ENCODE peak calls at places on chromosomes 1 and 21, in ten cellular contexts. E, V, I, Z, T, C, S, L, M and G are unnamed samples.

GRCh38 chr1:6378096-6378746 is 15.3 kb downstream of the ACOT7 start:
- DNase-seq in E (no peak), V (no peak), I (no peak), Z (no peak), T (no peak), C (no peak), S (no peak), L (no peak), M (no peak), G (no peak)

GRCh38 chr1:236240690-236241089 is 41.1 kb downstream of the ERO1B start:
- DNase-seq in E (no peak), V (no peak), I (no peak), Z (no peak), T (no peak), C (no peak), S (no peak), L (no peak), M (no peak), G (no peak)

GRCh38 chr1:99682291-99682751 is 36.4 kb downstream of the PALMD start:
- DNase-seq in E (peak), V (no peak), I (no peak), Z (peak), T (no peak), C (no peak), S (no peak), L (no peak), M (no peak), G (no peak)

GRCh38 chr1:93042134-93042821 is 36.8 kb upstream of the MTF2 start:
- DNase-seq in E (no peak), V (peak), I (no peak), Z (no peak), T (no peak), C (no peak), S (peak), L (no peak), M (no peak), G (no peak)

GRCh38 chr1:218717611-218718010 is 372.5 kb downstream of the TGFB2 start:
- DNase-seq in E (peak), V (no peak), I (no peak), Z (peak), T (no peak), C (no peak), S (no peak), L (no peak), M (no peak), G (no peak)

GRCh38 chr1:24003331-24003972 is 23.3 kb upstream of the SRSF10 start:
- DNase-seq in E (peak), V (no peak), I (no peak), Z (peak), T (peak), C (no peak), S (no peak), L (no peak), M (no peak), G (no peak)

GRCh38 chr1:185672719-185673360 is 61.4 kb upstream of the HMCN1 start:
- DNase-seq in E (no peak), V (no peak), I (no peak), Z (no peak), T (no peak), C (no peak), S (no peak), L (no peak), M (no peak), G (no peak)

GRCh38 chr1:63691672-63692425 is 82.0 kb upstream of the ROR1 start:
- DNase-seq in E (peak), V (peak), I (no peak), Z (peak), T (peak), C (no peak), S (peak), L (no peak), M (peak), G (peak)

GRCh38 chr1:71834570-71835441 is 447.5 kb downstream of the NEGR1 start:
- DNase-seq in E (no peak), V (no peak), I (no peak), Z (peak), T (no peak), C (no peak), S (no peak), L (no peak), M (peak), G (no peak)

GRCh38 chr1:24505816-24506215 is 3.2 kb downstream of the RCAN3 start:
- DNase-seq in E (no peak), V (no peak), I (no peak), Z (no peak), T (no peak), C (peak), S (no peak), L (no peak), M (no peak), G (no peak)

GRCh38 chr21:35873441-35873840 is 186.9 kb downstream of the SETD4 start:
- DNase-seq in E (no peak), V (no peak), I (no peak), Z (no peak), T (no peak), C (no peak), S (no peak), L (no peak), M (no peak), G (no peak)

GRCh38 chr1:20964540-20965484 is 177.7 kb upstream of the HP1BP3 start:
- DNase-seq in E (no peak), V (no peak), I (no peak), Z (no peak), T (peak), C (no peak), S (peak), L (no peak), M (no peak), G (no peak)

GRCh38 chr1:218661411-218661810 is 316.3 kb downstream of the TGFB2 start:
- DNase-seq in E (no peak), V (no peak), I (no peak), Z (no peak), T (no peak), C (no peak), S (no peak), L (no peak), M (no peak), G (no peak)

GRCh38 chr1:16724718-16725438 is 15.4 kb upstream of the RNU1-4 start:
- DNase-seq in E (no peak), V (no peak), I (peak), Z (no peak), T (peak), C (no peak), S (no peak), L (peak), M (peak), G (no peak)

GRCh38 chr1:115068780-115069179 is 20.5 kb downstream of the TSPAN2 start:
- DNase-seq in E (no peak), V (no peak), I (no peak), Z (no peak), T (no peak), C (no peak), S (no peak), L (no peak), M (no peak), G (no peak)

GRCh38 chr1:113872219-113872934 is 865 bp upstream of the PTPN22 start:
- DNase-seq in E (no peak), V (peak), I (no peak), Z (no peak), T (no peak), C (no peak), S (peak), L (no peak), M (no peak), G (no peak)

GRCh38 chr1:212878418-212878817 is 20.3 kb downstream of the FLVCR1 start:
- DNase-seq in E (no peak), V (no peak), I (no peak), Z (no peak), T (no peak), C (no peak), S (no peak), L (no peak), M (no peak), G (no peak)

GRCh38 chr1:156845055-156845952 is 13.6 kb downstream of the INSRR start:
- DNase-seq in E (no peak), V (peak), I (peak), Z (no peak), T (no peak), C (peak), S (no peak), L (no peak), M (no peak), G (no peak)

GRCh38 chr21:39085843-39086415 is 97.3 kb downstream of the PSMG1 start:
- DNase-seq in E (no peak), V (no peak), I (no peak), Z (no peak), T (no peak), C (no peak), S (no peak), L (no peak), M (no peak), G (no peak)

GRCh38 chr1:86419277-86419903 is 4.6 kb upstream of the CLCA2 start:
- DNase-seq in E (peak), V (peak), I (no peak), Z (no peak), T (peak), C (peak), S (peak), L (no peak), M (no peak), G (no peak)

GRCh38 chr1:155037043-155037442 is 3.4 kb downstream of the DCST1 start:
- DNase-seq in E (no peak), V (no peak), I (no peak), Z (no peak), T (no peak), C (no peak), S (no peak), L (no peak), M (no peak), G (no peak)

GRCh38 chr1:31691951-31692350 is 11.9 kb downstream of the COL16A1 start:
- DNase-seq in E (no peak), V (no peak), I (no peak), Z (no peak), T (no peak), C (no peak), S (no peak), L (no peak), M (no peak), G (no peak)

GRCh38 chr1:192104135-192104534 is 54.1 kb upstream of the RGS18 start:
- DNase-seq in E (no peak), V (no peak), I (no peak), Z (no peak), T (no peak), C (no peak), S (no peak), L (no peak), M (no peak), G (no peak)

GRCh38 chr1:24639094-24639493 is 4.0 kb upstream of the SRRM1 start:
- DNase-seq in E (no peak), V (no peak), I (no peak), Z (no peak), T (no peak), C (no peak), S (no peak), L (no peak), M (no peak), G (no peak)

GRCh38 chr1:211017066-211017691 is 116.8 kb downstream of the KCNH1 start:
- DNase-seq in E (peak), V (no peak), I (no peak), Z (peak), T (no peak), C (no peak), S (no peak), L (no peak), M (no peak), G (no peak)

GRCh38 chr1:17122449-17123194 is 3.4 kb upstream of the PADI2 start:
- DNase-seq in E (peak), V (no peak), I (peak), Z (peak), T (no peak), C (no peak), S (no peak), L (no peak), M (no peak), G (no peak)

GRCh38 chr1:82451191-82451590 is 650.5 kb downstream of the ADGRL2 start:
- DNase-seq in E (no peak), V (no peak), I (no peak), Z (no peak), T (no peak), C (no peak), S (no peak), L (no peak), M (no peak), G (no peak)

GRCh38 chr1:1842360-1843146 is 48.3 kb downstream of the GNB1 start:
- DNase-seq in E (no peak), V (no peak), I (no peak), Z (no peak), T (no peak), C (no peak), S (peak), L (peak), M (no peak), G (no peak)

GRCh38 chr1:220991506-220991905 is 112.3 kb downstream of the HLX start:
- DNase-seq in E (no peak), V (no peak), I (no peak), Z (no peak), T (no peak), C (no peak), S (no peak), L (no peak), M (no peak), G (no peak)

GRCh38 chr1:15290382-15290781 is 43.4 kb downstream of the FHAD1 start:
- DNase-seq in E (peak), V (no peak), I (no peak), Z (peak), T (no peak), C (no peak), S (no peak), L (no peak), M (no peak), G (no peak)

GRCh38 chr1:108712605-108713150 is at the start of gene FNDC7:
- DNase-seq in E (peak), V (no peak), I (no peak), Z (peak), T (no peak), C (no peak), S (no peak), L (no peak), M (no peak), G (no peak)

DNA sequence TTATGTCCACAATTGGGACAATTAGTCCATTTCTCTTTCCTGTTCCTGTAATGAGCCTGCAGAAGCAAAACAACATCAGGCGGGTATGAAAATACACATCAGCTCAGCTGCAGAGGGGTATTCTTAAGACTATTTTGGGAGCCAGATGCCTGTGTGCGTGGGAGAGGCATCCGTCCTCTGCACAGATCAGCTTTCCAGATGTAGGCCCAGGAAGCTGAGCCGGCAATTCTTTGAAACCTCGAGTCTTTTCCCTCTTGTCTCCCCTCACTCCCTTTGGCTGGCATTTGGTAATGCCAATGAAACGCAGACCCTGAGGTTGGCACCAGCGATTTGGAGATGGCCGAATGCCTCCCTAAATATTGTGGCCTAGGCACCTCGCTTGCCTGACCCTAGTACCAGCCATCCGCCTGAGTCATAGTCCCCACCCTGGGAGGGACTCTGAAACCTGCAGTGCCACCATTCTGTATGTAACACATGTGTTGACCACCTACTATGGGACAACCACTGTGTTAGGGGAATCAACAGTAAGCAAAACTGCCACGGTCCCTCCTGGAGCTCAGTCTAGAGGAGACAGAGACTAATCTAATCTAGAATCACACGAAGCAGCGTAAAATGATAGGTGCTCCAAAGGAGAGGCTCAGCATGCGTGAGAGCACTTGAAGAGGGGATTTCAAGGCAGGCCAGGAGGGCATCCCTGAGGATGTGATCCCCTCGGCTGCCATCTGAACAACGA is 603.0 kb downstream of the MATN1 start:
- DNase-seq in E (no peak), V (no peak), I (no peak), Z (no peak), T (no peak), C (no peak), S (no peak), L (no peak), M (no peak), G (no peak)
- H3K27ac ChIP-seq in E (no peak), V (no peak), I (no peak), Z (no peak), T (no peak), C (no peak), S (no peak), L (no peak), M (no peak), G (no peak)

DNA sequence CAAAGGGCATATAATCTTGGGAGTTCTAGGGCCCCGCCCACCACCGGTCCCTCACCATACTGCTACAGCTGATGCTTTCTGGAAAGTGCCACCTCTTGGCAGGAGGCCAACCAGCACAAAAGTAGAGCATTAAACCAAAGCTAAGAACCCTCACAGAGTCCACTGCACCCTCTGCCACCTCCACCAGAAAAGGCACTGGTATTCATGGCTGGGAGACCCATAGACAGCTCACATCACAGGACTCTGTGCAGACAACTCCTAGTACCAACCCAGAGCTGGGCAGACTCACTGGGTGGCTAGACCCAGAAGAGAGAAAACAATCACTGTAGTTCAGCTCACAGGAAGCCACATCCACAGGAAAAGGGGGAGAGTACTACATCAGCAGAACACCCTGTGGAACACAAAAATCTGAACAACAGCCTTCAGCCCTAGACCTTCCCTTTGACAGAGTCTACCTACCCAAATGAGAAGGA is 10.8 kb downstream of the THEM4 start:
- DNase-seq in E (no peak), V (peak), I (no peak), Z (no peak), T (no peak), C (peak), S (no peak), L (no peak), M (no peak), G (no peak)
- H3K27ac ChIP-seq in E (no peak), V (no peak), I (no peak), Z (no peak), T (no peak), C (peak), S (no peak), L (no peak), M (no peak), G (no peak)

DNA sequence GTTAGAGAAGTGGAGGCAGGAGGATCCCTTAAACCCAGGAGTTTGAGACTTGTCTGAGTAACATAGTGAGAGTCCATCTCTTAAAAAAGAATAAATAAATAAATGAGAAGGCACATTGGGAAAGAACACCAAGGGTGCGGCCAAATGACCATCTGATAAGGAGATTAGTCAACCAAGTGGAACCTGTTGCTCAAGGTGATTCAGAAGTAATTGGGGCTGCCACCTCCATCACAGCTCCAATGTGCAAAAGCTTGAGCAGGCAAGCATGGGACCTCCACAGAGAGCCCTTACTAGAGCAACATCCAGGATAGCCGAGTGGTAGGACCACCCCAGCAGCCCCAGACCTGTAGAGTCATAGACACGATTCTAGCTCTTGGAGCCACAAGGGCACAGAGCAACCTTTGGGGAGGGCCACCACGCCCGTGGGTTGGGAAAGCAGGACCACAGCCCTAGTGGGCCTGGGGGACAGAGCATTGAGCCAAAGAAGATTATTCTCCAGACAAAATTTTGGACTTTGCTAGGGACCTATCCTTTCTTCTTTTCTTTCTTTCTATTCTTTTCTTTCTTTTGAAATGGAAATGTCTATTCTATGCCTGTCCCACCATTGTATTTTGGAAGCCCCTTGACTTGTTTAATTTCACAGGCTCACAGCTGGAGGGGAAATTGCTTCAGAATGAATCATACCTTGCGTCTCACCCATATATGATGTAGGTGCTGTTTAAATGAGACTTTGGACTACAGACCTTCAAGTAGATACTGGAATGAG is 40.9 kb downstream of the KCNK1 start:
- DNase-seq in E (peak), V (no peak), I (no peak), Z (no peak), T (peak), C (no peak), S (no peak), L (no peak), M (no peak), G (no peak)
- H3K27ac ChIP-seq in E (no peak), V (no peak), I (no peak), Z (no peak), T (peak), C (no peak), S (no peak), L (no peak), M (no peak), G (peak)

GRCh38 chr1:207493212-207493611 is 2.7 kb upstream of the CR1 start:
- DNase-seq in E (no peak), V (no peak), I (no peak), Z (no peak), T (no peak), C (no peak), S (no peak), L (no peak), M (no peak), G (no peak)

GRCh38 chr1:207497951-207498350 is 2.0 kb downstream of the CR1 start:
- DNase-seq in E (no peak), V (no peak), I (no peak), Z (no peak), T (no peak), C (no peak), S (no peak), L (no peak), M (no peak), G (no peak)

GRCh38 chr1:207494171-207494570 is 1.8 kb upstream of the CR1 start:
- DNase-seq in E (no peak), V (no peak), I (no peak), Z (no peak), T (no peak), C (no peak), S (no peak), L (no peak), M (no peak), G (no peak)

GRCh38 chr1:207499573-207499972 is 3.6 kb downstream of the CR1 start:
- DNase-seq in E (peak), V (peak), I (peak), Z (peak), T (peak), C (peak), S (peak), L (peak), M (peak), G (peak)

DNA sequence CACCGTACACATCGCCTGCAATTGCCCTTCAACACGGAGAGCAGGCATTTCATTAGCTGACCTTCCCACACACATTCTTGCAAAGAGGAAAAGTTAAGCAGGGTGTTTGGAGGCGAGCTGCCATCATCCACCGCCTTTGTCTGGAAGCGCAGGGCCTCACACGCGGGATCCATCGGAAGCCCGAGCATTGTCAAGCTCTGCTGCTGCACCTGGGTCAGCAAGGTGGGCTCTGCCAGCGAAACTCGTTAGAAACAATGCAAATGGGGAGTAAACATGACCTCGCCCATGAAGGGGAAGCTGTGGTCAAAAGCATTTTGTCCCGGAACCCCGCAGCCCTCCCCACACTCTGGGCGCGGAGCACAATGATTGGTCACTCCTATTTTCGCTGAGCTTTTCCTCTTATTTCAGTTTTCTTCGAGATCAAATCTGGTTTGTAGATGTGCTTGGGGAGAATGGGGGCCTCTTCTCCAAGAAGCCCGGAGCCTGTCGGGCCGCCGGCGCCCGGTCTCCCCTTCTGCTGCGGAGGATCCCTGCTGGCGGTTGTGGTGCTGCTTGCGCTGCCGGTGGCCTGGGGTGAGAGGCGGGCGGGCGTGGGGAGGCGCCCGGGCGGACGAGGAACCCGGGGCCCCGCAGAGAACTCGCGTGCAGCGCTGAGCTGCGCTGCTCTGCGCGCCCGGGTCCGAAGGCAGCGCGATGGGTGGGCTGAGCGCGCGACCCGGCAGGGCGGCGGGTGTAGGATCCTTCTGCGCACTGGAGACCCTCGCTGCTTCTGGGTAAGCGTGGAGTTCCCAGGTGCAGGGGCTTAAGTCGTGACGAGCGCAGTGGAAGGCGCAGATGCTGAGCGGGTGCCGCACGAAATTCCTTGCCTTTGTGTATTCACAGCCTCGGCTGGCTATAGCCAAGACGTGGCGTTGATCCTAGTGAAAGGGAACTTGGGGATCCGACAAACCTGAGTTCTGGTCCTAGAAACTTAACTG is at the start of gene CR1:
- DNase-seq in E (peak), V (peak), I (peak), Z (no peak), T (no peak), C (peak), S (peak), L (peak), M (peak), G (no peak)
- H3K27ac ChIP-seq in E (no peak), V (no peak), I (no peak), Z (no peak), T (no peak), C (no peak), S (no peak), L (no peak), M (no peak), G (no peak)